ENCODE peak calls at places on chromosomes 11 and 22, in seven cellular contexts. One of them, this sample, is unnamed.

GRCh38 chr11:109085708-109086373 is 336.1 kb upstream of the C11orf87 start:
- DNase-seq in fibroblast of lung: peak
- DNase-seq in pancreas: no peak
- DNase-seq in body of pancreas: no peak
- DNase-seq in lower lobe of right lung: no peak
- DNase-seq in neural progenitor cell: no peak
- DNase-seq in left ventricle myocardium inferior: peak
- DNase-seq in this sample: no peak

GRCh38 chr11:61141601-61142028 is 19.6 kb downstream of the VPS37C start:
- DNase-seq in fibroblast of lung: no peak
- DNase-seq in pancreas: peak
- DNase-seq in body of pancreas: peak
- DNase-seq in lower lobe of right lung: no peak
- DNase-seq in neural progenitor cell: no peak
- DNase-seq in left ventricle myocardium inferior: no peak
- DNase-seq in this sample: no peak

GRCh38 chr11:78397398-78397797 is 20.2 kb downstream of the GAB2 start:
- DNase-seq in fibroblast of lung: no peak
- DNase-seq in pancreas: no peak
- DNase-seq in body of pancreas: no peak
- DNase-seq in lower lobe of right lung: no peak
- DNase-seq in neural progenitor cell: no peak
- DNase-seq in left ventricle myocardium inferior: no peak
- DNase-seq in this sample: no peak

GRCh38 chr22:42773161-42773560 is 52.5 kb upstream of the A4GALT start:
- DNase-seq in fibroblast of lung: no peak
- DNase-seq in pancreas: no peak
- DNase-seq in body of pancreas: no peak
- DNase-seq in lower lobe of right lung: no peak
- DNase-seq in neural progenitor cell: no peak
- DNase-seq in left ventricle myocardium inferior: no peak
- DNase-seq in this sample: no peak

GRCh38 chr11:10328314-10329090 is 23.6 kb downstream of the ADM start:
- DNase-seq in fibroblast of lung: peak
- DNase-seq in pancreas: no peak
- DNase-seq in body of pancreas: no peak
- DNase-seq in lower lobe of right lung: no peak
- DNase-seq in neural progenitor cell: no peak
- DNase-seq in left ventricle myocardium inferior: no peak
- DNase-seq in this sample: no peak

GRCh38 chr11:75536786-75537629 is 11.3 kb upstream of the GDPD5 start:
- DNase-seq in fibroblast of lung: peak
- DNase-seq in pancreas: no peak
- DNase-seq in body of pancreas: no peak
- DNase-seq in lower lobe of right lung: no peak
- DNase-seq in neural progenitor cell: no peak
- DNase-seq in left ventricle myocardium inferior: no peak
- DNase-seq in this sample: peak

GRCh38 chr11:77813256-77813655 is 7.3 kb downstream of the RSF1 start:
- DNase-seq in fibroblast of lung: peak
- DNase-seq in pancreas: no peak
- DNase-seq in body of pancreas: no peak
- DNase-seq in lower lobe of right lung: no peak
- DNase-seq in neural progenitor cell: no peak
- DNase-seq in left ventricle myocardium inferior: no peak
- DNase-seq in this sample: no peak

GRCh38 chr22:35443338-35443737 is 43.4 kb downstream of the MCM5 start:
- DNase-seq in fibroblast of lung: no peak
- DNase-seq in pancreas: no peak
- DNase-seq in body of pancreas: no peak
- DNase-seq in lower lobe of right lung: no peak
- DNase-seq in neural progenitor cell: no peak
- DNase-seq in left ventricle myocardium inferior: no peak
- DNase-seq in this sample: no peak

GRCh38 chr11:71078482-71078881 is 173.9 kb downstream of the SHANK2 start:
- DNase-seq in fibroblast of lung: no peak
- DNase-seq in pancreas: no peak
- DNase-seq in body of pancreas: no peak
- DNase-seq in lower lobe of right lung: no peak
- DNase-seq in neural progenitor cell: no peak
- DNase-seq in left ventricle myocardium inferior: no peak
- DNase-seq in this sample: no peak

GRCh38 chr22:50551160-50551752 is 5.6 kb downstream of the KLHDC7B start:
- DNase-seq in fibroblast of lung: no peak
- DNase-seq in pancreas: no peak
- DNase-seq in body of pancreas: no peak
- DNase-seq in lower lobe of right lung: peak
- DNase-seq in neural progenitor cell: no peak
- DNase-seq in left ventricle myocardium inferior: no peak
- DNase-seq in this sample: no peak

GRCh38 chr11:1752907-1753425 is 2.6 kb upstream of the IFITM10 start:
- DNase-seq in fibroblast of lung: no peak
- DNase-seq in pancreas: no peak
- DNase-seq in body of pancreas: no peak
- DNase-seq in lower lobe of right lung: no peak
- DNase-seq in neural progenitor cell: peak
- DNase-seq in left ventricle myocardium inferior: no peak
- DNase-seq in this sample: no peak

GRCh38 chr11:5204787-5205186 is 4.3 kb upstream of the OR51V1 start:
- DNase-seq in fibroblast of lung: peak
- DNase-seq in pancreas: no peak
- DNase-seq in body of pancreas: no peak
- DNase-seq in lower lobe of right lung: no peak
- DNase-seq in neural progenitor cell: peak
- DNase-seq in left ventricle myocardium inferior: no peak
- DNase-seq in this sample: peak

GRCh38 chr11:134578807-134579708 is 167.0 kb upstream of the B3GAT1 start:
- DNase-seq in fibroblast of lung: no peak
- DNase-seq in pancreas: no peak
- DNase-seq in body of pancreas: no peak
- DNase-seq in lower lobe of right lung: no peak
- DNase-seq in neural progenitor cell: no peak
- DNase-seq in left ventricle myocardium inferior: no peak
- DNase-seq in this sample: no peak

GRCh38 chr11:2269601-2270321 is 627 bp downstream of the ASCL2 start:
- DNase-seq in fibroblast of lung: peak
- DNase-seq in pancreas: no peak
- DNase-seq in body of pancreas: peak
- DNase-seq in lower lobe of right lung: peak
- DNase-seq in neural progenitor cell: peak
- DNase-seq in left ventricle myocardium inferior: no peak
- DNase-seq in this sample: peak

GRCh38 chr22:30922151-30922611 is 46.4 kb downstream of the MORC2 start:
- DNase-seq in fibroblast of lung: peak
- DNase-seq in pancreas: peak
- DNase-seq in body of pancreas: peak
- DNase-seq in lower lobe of right lung: peak
- DNase-seq in neural progenitor cell: peak
- DNase-seq in left ventricle myocardium inferior: peak
- DNase-seq in this sample: no peak

GRCh38 chr11:2123628-2123960 is 15.6 kb downstream of the IGF2 start:
- DNase-seq in fibroblast of lung: no peak
- DNase-seq in pancreas: no peak
- DNase-seq in body of pancreas: no peak
- DNase-seq in lower lobe of right lung: no peak
- DNase-seq in neural progenitor cell: no peak
- DNase-seq in left ventricle myocardium inferior: no peak
- DNase-seq in this sample: no peak

GRCh38 chr11:117010808-117011540 is 87.3 kb downstream of the SIK3 start:
- DNase-seq in fibroblast of lung: peak
- DNase-seq in pancreas: no peak
- DNase-seq in body of pancreas: no peak
- DNase-seq in lower lobe of right lung: no peak
- DNase-seq in neural progenitor cell: no peak
- DNase-seq in left ventricle myocardium inferior: no peak
- DNase-seq in this sample: peak

GRCh38 chr11:65293909-65294381 is 20.7 kb upstream of the CDC42EP2 start:
- DNase-seq in fibroblast of lung: no peak
- DNase-seq in pancreas: no peak
- DNase-seq in body of pancreas: peak
- DNase-seq in lower lobe of right lung: no peak
- DNase-seq in neural progenitor cell: no peak
- DNase-seq in left ventricle myocardium inferior: peak
- DNase-seq in this sample: no peak

GRCh38 chr11:93849751-93850584 is 450 bp downstream of the VSTM5 start:
- DNase-seq in fibroblast of lung: peak
- DNase-seq in pancreas: peak
- DNase-seq in body of pancreas: peak
- DNase-seq in lower lobe of right lung: no peak
- DNase-seq in neural progenitor cell: peak
- DNase-seq in left ventricle myocardium inferior: peak
- DNase-seq in this sample: no peak

GRCh38 chr11:122668562-122669090 is 13.1 kb downstream of the UBASH3B start:
- DNase-seq in fibroblast of lung: peak
- DNase-seq in pancreas: no peak
- DNase-seq in body of pancreas: no peak
- DNase-seq in lower lobe of right lung: no peak
- DNase-seq in neural progenitor cell: no peak
- DNase-seq in left ventricle myocardium inferior: no peak
- DNase-seq in this sample: peak

GRCh38 chr11:65448418-65449196 is 26.0 kb downstream of the NEAT1 start:
- DNase-seq in fibroblast of lung: peak
- DNase-seq in pancreas: no peak
- DNase-seq in body of pancreas: peak
- DNase-seq in lower lobe of right lung: no peak
- DNase-seq in neural progenitor cell: peak
- DNase-seq in left ventricle myocardium inferior: no peak
- DNase-seq in this sample: no peak

GRCh38 chr11:8867856-8868705 is 42.9 kb upstream of the AKIP1 start:
- DNase-seq in fibroblast of lung: peak
- DNase-seq in pancreas: no peak
- DNase-seq in body of pancreas: no peak
- DNase-seq in lower lobe of right lung: no peak
- DNase-seq in neural progenitor cell: no peak
- DNase-seq in left ventricle myocardium inferior: no peak
- DNase-seq in this sample: no peak

GRCh38 chr11:12058425-12059115 is 50.1 kb upstream of the DKK3 start:
- DNase-seq in fibroblast of lung: no peak
- DNase-seq in pancreas: no peak
- DNase-seq in body of pancreas: no peak
- DNase-seq in lower lobe of right lung: no peak
- DNase-seq in neural progenitor cell: no peak
- DNase-seq in left ventricle myocardium inferior: no peak
- DNase-seq in this sample: no peak

GRCh38 chr11:65183201-65183891 is 1.6 kb downstream of the CAPN1 start:
- DNase-seq in fibroblast of lung: no peak
- DNase-seq in pancreas: no peak
- DNase-seq in body of pancreas: peak
- DNase-seq in lower lobe of right lung: peak
- DNase-seq in neural progenitor cell: no peak
- DNase-seq in left ventricle myocardium inferior: no peak
- DNase-seq in this sample: peak

GRCh38 chr11:91081440-91082088 is 858.7 kb upstream of the CHORDC1 start:
- DNase-seq in fibroblast of lung: peak
- DNase-seq in pancreas: peak
- DNase-seq in body of pancreas: no peak
- DNase-seq in lower lobe of right lung: no peak
- DNase-seq in neural progenitor cell: no peak
- DNase-seq in left ventricle myocardium inferior: peak
- DNase-seq in this sample: peak

GRCh38 chr11:37230865-37231264 is 632.8 kb upstream of the RAG2 start:
- DNase-seq in fibroblast of lung: no peak
- DNase-seq in pancreas: no peak
- DNase-seq in body of pancreas: no peak
- DNase-seq in lower lobe of right lung: no peak
- DNase-seq in neural progenitor cell: no peak
- DNase-seq in left ventricle myocardium inferior: no peak
- DNase-seq in this sample: no peak
- H3K27ac ChIP-seq in fibroblast of lung: no peak
- H3K27ac ChIP-seq in pancreas: no peak
- H3K27ac ChIP-seq in body of pancreas: no peak
- H3K27ac ChIP-seq in lower lobe of right lung: no peak
- H3K27ac ChIP-seq in neural progenitor cell: no peak
- H3K27ac ChIP-seq in left ventricle myocardium inferior: no peak
- H3K27ac ChIP-seq in this sample: no peak

DNA sequence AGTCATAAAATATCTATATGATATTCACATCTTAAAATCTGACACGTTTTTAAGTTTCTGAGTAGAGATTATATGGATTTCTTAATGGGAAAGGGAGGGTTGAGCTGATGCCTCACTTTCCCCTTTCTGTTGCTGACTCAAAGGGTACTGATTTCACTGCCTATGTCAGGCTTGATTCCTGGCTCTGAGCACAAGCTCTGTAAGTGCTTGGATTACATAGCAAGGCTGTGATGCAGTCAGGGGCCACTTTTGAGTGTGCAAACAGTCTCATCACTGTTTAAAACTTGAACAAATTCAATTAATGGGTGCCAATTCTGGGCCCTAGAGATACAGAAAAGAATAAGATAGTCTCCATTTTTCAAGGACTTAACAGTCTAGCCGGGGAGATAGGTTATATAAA is 14.4 kb downstream of the ATXN10 start:
- DNase-seq in fibroblast of lung: peak
- DNase-seq in pancreas: no peak
- DNase-seq in body of pancreas: no peak
- DNase-seq in lower lobe of right lung: no peak
- DNase-seq in neural progenitor cell: no peak
- DNase-seq in left ventricle myocardium inferior: no peak
- DNase-seq in this sample: no peak
- H3K27ac ChIP-seq in fibroblast of lung: no peak
- H3K27ac ChIP-seq in pancreas: no peak
- H3K27ac ChIP-seq in body of pancreas: no peak
- H3K27ac ChIP-seq in lower lobe of right lung: no peak
- H3K27ac ChIP-seq in neural progenitor cell: no peak
- H3K27ac ChIP-seq in left ventricle myocardium inferior: peak
- H3K27ac ChIP-seq in this sample: no peak

GRCh38 chr11:128407962-128408361 is 179.4 kb downstream of the ETS1 start:
- DNase-seq in fibroblast of lung: peak
- DNase-seq in pancreas: no peak
- DNase-seq in body of pancreas: no peak
- DNase-seq in lower lobe of right lung: no peak
- DNase-seq in neural progenitor cell: no peak
- DNase-seq in left ventricle myocardium inferior: no peak
- DNase-seq in this sample: no peak
- H3K27ac ChIP-seq in fibroblast of lung: no peak
- H3K27ac ChIP-seq in pancreas: no peak
- H3K27ac ChIP-seq in body of pancreas: no peak
- H3K27ac ChIP-seq in lower lobe of right lung: no peak
- H3K27ac ChIP-seq in neural progenitor cell: no peak
- H3K27ac ChIP-seq in left ventricle myocardium inferior: no peak
- H3K27ac ChIP-seq in this sample: no peak

DNA sequence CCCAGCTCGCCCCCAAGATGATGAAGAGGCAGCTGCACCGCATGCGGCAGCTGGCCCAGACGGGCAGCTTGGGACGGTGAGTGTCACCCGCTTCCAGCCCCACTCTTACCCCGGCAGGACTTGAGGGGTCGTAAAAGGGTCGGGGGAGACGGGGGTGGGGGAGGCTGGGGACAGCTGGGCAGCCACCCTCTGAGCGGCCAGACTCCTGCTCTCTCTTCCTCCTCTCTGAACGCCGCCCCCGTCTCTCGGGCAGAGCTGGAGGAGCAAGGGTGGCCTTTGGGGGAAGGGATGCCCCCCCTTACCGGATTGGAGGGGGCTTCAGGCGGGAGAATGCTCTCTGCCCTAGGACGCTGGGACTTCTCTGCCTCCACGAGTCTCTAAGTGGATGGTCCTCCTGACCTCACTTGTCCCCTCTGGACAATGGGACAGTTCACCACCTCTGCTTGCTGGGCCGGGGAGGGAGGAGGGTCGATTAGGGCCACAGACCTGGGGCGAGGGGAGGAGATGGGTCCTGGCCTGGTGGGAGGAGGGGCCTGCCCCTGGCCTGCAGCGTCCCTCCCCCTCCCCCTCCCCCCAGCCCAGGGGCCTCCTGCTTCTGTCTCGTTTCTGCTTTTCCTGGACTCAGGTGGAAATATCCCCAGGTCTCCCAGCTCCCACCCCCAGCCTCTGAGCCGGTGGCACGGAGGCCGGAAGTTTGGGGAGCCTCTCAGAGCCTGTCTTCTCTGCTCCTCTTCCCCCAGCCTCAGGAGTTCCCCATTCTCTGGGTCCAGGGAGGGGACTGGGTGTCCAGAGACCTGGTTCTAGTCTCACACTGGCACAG is 512 bp downstream of the SH3BP1 start:
- DNase-seq in fibroblast of lung: no peak
- DNase-seq in pancreas: no peak
- DNase-seq in body of pancreas: peak
- DNase-seq in lower lobe of right lung: no peak
- DNase-seq in neural progenitor cell: peak
- DNase-seq in left ventricle myocardium inferior: no peak
- DNase-seq in this sample: no peak
- H3K27ac ChIP-seq in fibroblast of lung: no peak
- H3K27ac ChIP-seq in pancreas: no peak
- H3K27ac ChIP-seq in body of pancreas: no peak
- H3K27ac ChIP-seq in lower lobe of right lung: peak
- H3K27ac ChIP-seq in neural progenitor cell: no peak
- H3K27ac ChIP-seq in left ventricle myocardium inferior: peak
- H3K27ac ChIP-seq in this sample: peak

This sample was measured in RWPE1.